ENCODE peak calls at places on chromosomes 3 and 15, in seven cellular contexts. Q is activated T-cell treated with anti-CD3 and anti-CD28 coated beads, Interleukin-2, amount 50 U/mL, for 72 hours; H is hypothalamus; S is left kidney; O is cardiac septum; T is NCI-H1105 treated with DMSO at 0.1 percent for 48 hours; E is NCI-H226. N is an unnamed sample.

GRCh38 chr3:66453525-66454463 is 47.0 kb downstream of the LRIG1 start:
- DNase-seq in O (no peak), S (no peak), E (no peak), Q (no peak), H (no peak), T (no peak), N (no peak)

GRCh38 chr3:127772776-127773751 is 49.3 kb downstream of the MGLL start:
- DNase-seq in S (no peak), O (no peak), E (no peak), Q (no peak), H (no peak), T (no peak), N (no peak)

GRCh38 chr3:98554580-98554979 is 22.8 kb downstream of the GPR15 start:
- DNase-seq in S (no peak), O (no peak), T (no peak), Q (no peak), E (no peak), H (no peak), N (no peak)

GRCh38 chr3:115862099-115862498 is 238.8 kb downstream of the GAP43 start:
- DNase-seq in H (no peak), T (no peak), Q (no peak), E (no peak), S (peak; percentile 76), O (no peak), N (no peak)

GRCh38 chr15:40511093-40511471 is 40.3 kb downstream of the CHST14 start:
- DNase-seq in Q (peak; percentile 34), O (no peak), S (peak; percentile 63), H (peak; percentile 17), T (no peak), E (no peak), N (no peak)

GRCh38 chr3:184945886-184946625 is 134.1 kb downstream of the VPS8 start:
- DNase-seq in T (no peak), H (no peak), S (no peak), Q (no peak), E (no peak), O (no peak), N (no peak)

GRCh38 chr3:80350771-80351170 is 583.0 kb upstream of the ROBO1 start:
- DNase-seq in E (peak; percentile 91), T (no peak), H (no peak), Q (no peak), S (no peak), O (no peak), N (no peak)

GRCh38 chr3:149599236-149599635 is 58.6 kb downstream of the WWTR1 start:
- DNase-seq in S (no peak), E (no peak), Q (no peak), O (no peak), T (no peak), H (no peak), N (no peak)

GRCh38 chr3:138051946-138052802 is 42.2 kb downstream of the CLDN18 start:
- DNase-seq in E (peak; percentile 45), T (peak; percentile 54), O (no peak), Q (peak; percentile 40), S (peak; percentile 72), H (no peak), N (no peak)

GRCh38 chr15:44319385-44319784 is 30.9 kb downstream of the GOLM2 start:
- DNase-seq in O (no peak), H (no peak), Q (no peak), E (no peak), S (no peak), T (no peak), N (no peak)

GRCh38 chr3:102106421-102107097 is 257.2 kb downstream of the NFKBIZ start:
- DNase-seq in S (no peak), T (no peak), E (peak; percentile 54), O (no peak), Q (peak; percentile 45), H (no peak), N (no peak)

GRCh38 chr3:11510001-11510760 is 133.5 kb downstream of the VGLL4 start:
- DNase-seq in Q (no peak), H (no peak), S (peak; percentile 95), E (no peak), T (no peak), O (no peak), N (no peak)

GRCh38 chr3:106750092-106750491 is 627.1 kb upstream of the CCDC54 start:
- DNase-seq in E (peak; percentile 35), T (no peak), Q (no peak), O (no peak), S (no peak), H (no peak), N (no peak)

GRCh38 chr3:71464613-71465012 is 118.9 kb downstream of the FOXP1 start:
- DNase-seq in Q (no peak), O (no peak), T (no peak), H (no peak), S (no peak), E (no peak), N (no peak)

GRCh38 chr3:159001711-159002110 is 199.9 kb downstream of the MFSD1 start:
- DNase-seq in O (no peak), Q (no peak), T (no peak), S (no peak), E (no peak), H (no peak), N (no peak)

GRCh38 chr15:61828860-61829513 is 231.3 kb downstream of the VPS13C start:
- DNase-seq in Q (no peak), T (no peak), O (no peak), H (no peak), E (no peak), S (no peak), N (no peak)

GRCh38 chr3:120928991-120929390 is 21.0 kb downstream of the STXBP5L start:
- DNase-seq in T (no peak), H (no peak), O (no peak), Q (no peak), E (no peak), S (no peak), N (no peak)

GRCh38 chr15:61025283-61025682 is 203.8 kb downstream of the RORA start:
- DNase-seq in O (no peak), Q (no peak), S (no peak), T (no peak), H (no peak), E (no peak), N (no peak)

GRCh38 chr3:194296832-194297666 is 54.1 kb downstream of the CPN2 start:
- DNase-seq in S (peak; percentile 81), T (no peak), O (peak; percentile 74), Q (no peak), H (peak; percentile 62), E (no peak), N (no peak)

GRCh38 chr3:121462565-121462964 is 83.2 kb downstream of the POLQ start:
- DNase-seq in E (no peak), H (no peak), O (no peak), Q (no peak), T (no peak), S (no peak), N (no peak)

GRCh38 chr15:57321973-57322601 is 54.2 kb upstream of the CGNL1 start:
- DNase-seq in E (peak; percentile 36), H (no peak), O (no peak), T (peak; percentile 76), S (peak; percentile 48), Q (no peak), N (no peak)

GRCh38 chr3:66602237-66602636 is 101.4 kb upstream of the LRIG1 start:
- DNase-seq in Q (no peak), T (no peak), E (no peak), S (no peak), H (no peak), O (no peak), N (no peak)